ENCODE peak calls at places on chromosomes 6 and 20, in nine cellular contexts. One of them, this sample, is unnamed.

GRCh38 chr20:62303327-62304226 is 780 bp downstream of the ADRM1 start:
- DNase-seq in transverse colon: peak; percentile 23
- DNase-seq in hepatocyte: peak; percentile 48
- DNase-seq in stomach: no peak
- DNase-seq in colonic mucosa: peak; percentile 40
- DNase-seq in astrocyte: no peak
- DNase-seq in AG04450: no peak
- DNase-seq in cardiac muscle cell: peak; percentile 56
- DNase-seq in pancreas: peak; percentile 68
- DNase-seq in this sample: no peak

GRCh38 chr6:33892581-33893346 is 89.0 kb upstream of the MLN start:
- DNase-seq in transverse colon: no peak
- DNase-seq in hepatocyte: no peak
- DNase-seq in stomach: no peak
- DNase-seq in colonic mucosa: no peak
- DNase-seq in astrocyte: no peak
- DNase-seq in AG04450: no peak
- DNase-seq in cardiac muscle cell: no peak
- DNase-seq in pancreas: no peak
- DNase-seq in this sample: no peak

GRCh38 chr20:3887870-3888614 is 1.1 kb upstream of the PANK2 start:
- DNase-seq in transverse colon: peak; percentile 25
- DNase-seq in hepatocyte: no peak
- DNase-seq in stomach: no peak
- DNase-seq in colonic mucosa: peak; percentile 50
- DNase-seq in astrocyte: peak; percentile 42
- DNase-seq in AG04450: no peak
- DNase-seq in cardiac muscle cell: no peak
- DNase-seq in pancreas: no peak
- DNase-seq in this sample: peak; percentile 66

GRCh38 chr20:18412202-18412901 is 54.5 kb downstream of the DZANK1 start:
- DNase-seq in transverse colon: no peak
- DNase-seq in hepatocyte: no peak
- DNase-seq in stomach: no peak
- DNase-seq in colonic mucosa: no peak
- DNase-seq in astrocyte: no peak
- DNase-seq in AG04450: no peak
- DNase-seq in cardiac muscle cell: no peak
- DNase-seq in pancreas: no peak
- DNase-seq in this sample: no peak

GRCh38 chr6:12431023-12431422 is 140.9 kb downstream of the EDN1 start:
- DNase-seq in transverse colon: no peak
- DNase-seq in hepatocyte: no peak
- DNase-seq in stomach: no peak
- DNase-seq in colonic mucosa: no peak
- DNase-seq in astrocyte: no peak
- DNase-seq in AG04450: no peak
- DNase-seq in cardiac muscle cell: no peak
- DNase-seq in pancreas: no peak
- DNase-seq in this sample: no peak

GRCh38 chr6:167153523-167153959 is 4.2 kb downstream of the GPR31 start:
- DNase-seq in transverse colon: peak; percentile 27
- DNase-seq in hepatocyte: no peak
- DNase-seq in stomach: no peak
- DNase-seq in colonic mucosa: no peak
- DNase-seq in astrocyte: peak; percentile 67
- DNase-seq in AG04450: no peak
- DNase-seq in cardiac muscle cell: no peak
- DNase-seq in pancreas: no peak
- DNase-seq in this sample: no peak

GRCh38 chr6:79630883-79631799 is at the start of gene SH3BGRL2:
- DNase-seq in transverse colon: peak; percentile 91
- DNase-seq in hepatocyte: peak; percentile 87
- DNase-seq in stomach: peak; percentile 95
- DNase-seq in colonic mucosa: peak; percentile 95
- DNase-seq in astrocyte: peak; percentile 55
- DNase-seq in AG04450: peak; percentile 24
- DNase-seq in cardiac muscle cell: peak; percentile 90
- DNase-seq in pancreas: peak; percentile 86
- DNase-seq in this sample: peak; percentile 76

GRCh38 chr6:104633125-104633524 is 226.6 kb downstream of the HACE1 start:
- DNase-seq in transverse colon: no peak
- DNase-seq in hepatocyte: no peak
- DNase-seq in stomach: no peak
- DNase-seq in colonic mucosa: no peak
- DNase-seq in astrocyte: peak; percentile 34
- DNase-seq in AG04450: no peak
- DNase-seq in cardiac muscle cell: no peak
- DNase-seq in pancreas: no peak
- DNase-seq in this sample: no peak

GRCh38 chr6:12295558-12296254 is 5.5 kb downstream of the EDN1 start:
- DNase-seq in transverse colon: no peak
- DNase-seq in hepatocyte: no peak
- DNase-seq in stomach: no peak
- DNase-seq in colonic mucosa: no peak
- DNase-seq in astrocyte: no peak
- DNase-seq in AG04450: no peak
- DNase-seq in cardiac muscle cell: no peak
- DNase-seq in pancreas: no peak
- DNase-seq in this sample: no peak

GRCh38 chr6:36976931-36977330 is 9.1 kb downstream of the MTCH1 start:
- DNase-seq in transverse colon: no peak
- DNase-seq in hepatocyte: no peak
- DNase-seq in stomach: no peak
- DNase-seq in colonic mucosa: no peak
- DNase-seq in astrocyte: no peak
- DNase-seq in AG04450: no peak
- DNase-seq in cardiac muscle cell: no peak
- DNase-seq in pancreas: no peak
- DNase-seq in this sample: no peak

GRCh38 chr6:106739387-106739786 is 110.0 kb downstream of the QRSL1 start:
- DNase-seq in transverse colon: no peak
- DNase-seq in hepatocyte: no peak
- DNase-seq in stomach: peak; percentile 84
- DNase-seq in colonic mucosa: no peak
- DNase-seq in astrocyte: no peak
- DNase-seq in AG04450: no peak
- DNase-seq in cardiac muscle cell: no peak
- DNase-seq in pancreas: peak; percentile 86
- DNase-seq in this sample: peak; percentile 59

GRCh38 chr6:44329858-44330257 is 12.6 kb upstream of the SPATS1 start:
- DNase-seq in transverse colon: no peak
- DNase-seq in hepatocyte: no peak
- DNase-seq in stomach: no peak
- DNase-seq in colonic mucosa: no peak
- DNase-seq in astrocyte: no peak
- DNase-seq in AG04450: no peak
- DNase-seq in cardiac muscle cell: no peak
- DNase-seq in pancreas: no peak
- DNase-seq in this sample: no peak

GRCh38 chr20:58639182-58640146 is 11.6 kb upstream of the STX16 start:
- DNase-seq in transverse colon: no peak
- DNase-seq in hepatocyte: no peak
- DNase-seq in stomach: no peak
- DNase-seq in colonic mucosa: no peak
- DNase-seq in astrocyte: no peak
- DNase-seq in AG04450: no peak
- DNase-seq in cardiac muscle cell: no peak
- DNase-seq in pancreas: no peak
- DNase-seq in this sample: no peak

GRCh38 chr20:22452442-22453011 is 131.8 kb downstream of the FOXA2 start:
- DNase-seq in transverse colon: no peak
- DNase-seq in hepatocyte: no peak
- DNase-seq in stomach: no peak
- DNase-seq in colonic mucosa: no peak
- DNase-seq in astrocyte: no peak
- DNase-seq in AG04450: no peak
- DNase-seq in cardiac muscle cell: no peak
- DNase-seq in pancreas: no peak
- DNase-seq in this sample: no peak

GRCh38 chr6:108565893-108566292 is 5.2 kb downstream of the FOXO3 start:
- DNase-seq in transverse colon: peak; percentile 36
- DNase-seq in hepatocyte: no peak
- DNase-seq in stomach: no peak
- DNase-seq in colonic mucosa: peak; percentile 44
- DNase-seq in astrocyte: peak; percentile 53
- DNase-seq in AG04450: no peak
- DNase-seq in cardiac muscle cell: no peak
- DNase-seq in pancreas: no peak
- DNase-seq in this sample: peak; percentile 79
- TF ChIP-seq CTCF in transverse colon: no peak
- TF ChIP-seq CTCF in hepatocyte: peak; percentile 11
- TF ChIP-seq CTCF in stomach: no peak
- TF ChIP-seq CTCF in colonic mucosa: no peak
- TF ChIP-seq CTCF in astrocyte: no peak
- TF ChIP-seq CTCF in AG04450: peak; percentile 13
- TF ChIP-seq CTCF in cardiac muscle cell: peak; percentile 22
- TF ChIP-seq CTCF in pancreas: no peak
- TF ChIP-seq CTCF in this sample: peak; percentile 33

GRCh38 chr6:75171581-75172360 is 34.1 kb downstream of the COL12A1 start:
- DNase-seq in transverse colon: no peak
- DNase-seq in hepatocyte: no peak
- DNase-seq in stomach: no peak
- DNase-seq in colonic mucosa: no peak
- DNase-seq in astrocyte: no peak
- DNase-seq in AG04450: no peak
- DNase-seq in cardiac muscle cell: no peak
- DNase-seq in pancreas: no peak
- DNase-seq in this sample: no peak
- H3K27me3 ChIP-seq in transverse colon: no peaks in the 10 kb centered on the region
- H3K27me3 ChIP-seq in hepatocyte: no peaks in the 10 kb centered on the region
- H3K27me3 ChIP-seq in stomach: no peaks in the 10 kb centered on the region
- H3K27me3 ChIP-seq in colonic mucosa: no peaks in the 10 kb centered on the region
- H3K27me3 ChIP-seq in astrocyte: no peaks in the 10 kb centered on the region
- H3K27me3 ChIP-seq in AG04450: no peaks in the 10 kb centered on the region
- H3K27me3 ChIP-seq in cardiac muscle cell: no peaks in the 10 kb centered on the region
- H3K27me3 ChIP-seq in pancreas: no peaks in the 10 kb centered on the region
- H3K27me3 ChIP-seq in this sample: no peaks in the 10 kb centered on the region

GRCh38 chr6:27154696-27155095 is 92.8 kb upstream of the PRSS16 start:
- DNase-seq in transverse colon: no peak
- DNase-seq in hepatocyte: no peak
- DNase-seq in stomach: no peak
- DNase-seq in colonic mucosa: no peak
- DNase-seq in astrocyte: no peak
- DNase-seq in AG04450: no peak
- DNase-seq in cardiac muscle cell: no peak
- DNase-seq in pancreas: no peak
- DNase-seq in this sample: no peak

GRCh38 chr6:27156874-27157460 is 90.5 kb upstream of the PRSS16 start:
- DNase-seq in transverse colon: no peak
- DNase-seq in hepatocyte: no peak
- DNase-seq in stomach: no peak
- DNase-seq in colonic mucosa: no peak
- DNase-seq in astrocyte: no peak
- DNase-seq in AG04450: no peak
- DNase-seq in cardiac muscle cell: no peak
- DNase-seq in pancreas: no peak
- DNase-seq in this sample: no peak

GRCh38 chr6:27159725-27160124 is 87.8 kb upstream of the PRSS16 start:
- DNase-seq in transverse colon: no peak
- DNase-seq in hepatocyte: no peak
- DNase-seq in stomach: no peak
- DNase-seq in colonic mucosa: no peak
- DNase-seq in astrocyte: no peak
- DNase-seq in AG04450: no peak
- DNase-seq in cardiac muscle cell: no peak
- DNase-seq in pancreas: no peak
- DNase-seq in this sample: no peak

GRCh38 chr6:27158316-27158643 is 89.2 kb upstream of the PRSS16 start:
- DNase-seq in transverse colon: no peak
- DNase-seq in hepatocyte: no peak
- DNase-seq in stomach: no peak
- DNase-seq in colonic mucosa: no peak
- DNase-seq in astrocyte: no peak
- DNase-seq in AG04450: no peak
- DNase-seq in cardiac muscle cell: no peak
- DNase-seq in pancreas: no peak
- DNase-seq in this sample: no peak

DNA sequence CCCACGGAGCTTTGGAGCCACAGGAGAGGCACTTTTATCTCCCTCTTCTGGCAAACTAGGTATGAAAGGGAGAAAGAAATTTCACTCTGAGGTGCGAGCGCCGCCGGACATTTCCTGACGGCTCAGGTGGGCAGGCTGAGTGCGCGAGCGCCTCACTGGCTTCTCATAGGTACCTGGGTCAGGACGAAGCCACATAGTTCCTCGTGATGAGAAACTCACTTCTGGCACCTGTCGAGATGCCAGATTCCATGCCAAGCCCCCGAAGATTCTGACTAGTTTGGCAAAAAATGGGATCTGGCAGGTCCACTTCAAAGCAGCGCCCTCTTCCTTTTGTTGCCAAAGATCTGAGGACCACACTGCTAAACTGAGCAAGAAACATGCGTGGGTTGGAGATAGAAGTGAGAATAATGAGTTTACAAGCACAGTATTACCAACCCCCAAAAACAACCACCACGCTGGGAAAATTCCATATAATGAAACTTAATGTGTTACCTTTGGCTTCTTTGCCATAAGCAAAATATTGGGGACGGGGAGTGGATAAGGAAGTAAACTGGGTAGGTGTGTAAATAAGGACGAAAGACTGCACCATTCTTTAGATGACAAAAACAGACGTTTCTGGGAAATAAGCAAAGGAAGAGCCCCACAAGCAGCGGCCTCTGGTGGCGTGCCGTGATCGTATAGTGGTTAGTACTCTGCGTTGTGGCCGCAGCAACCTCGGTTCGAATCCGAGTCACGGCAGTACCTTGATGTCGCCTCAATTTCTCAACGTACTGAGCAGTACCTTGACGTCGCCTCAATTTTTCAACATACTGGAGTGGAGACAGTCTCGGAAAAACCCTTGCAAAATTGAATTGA is 89.8 kb upstream of the PRSS16 start:
- DNase-seq in transverse colon: peak; percentile 74
- DNase-seq in hepatocyte: peak; percentile 86
- DNase-seq in stomach: peak; percentile 59
- DNase-seq in colonic mucosa: peak; percentile 76
- DNase-seq in astrocyte: peak; percentile 56
- DNase-seq in AG04450: no peak
- DNase-seq in cardiac muscle cell: peak; percentile 59
- DNase-seq in pancreas: peak; percentile 65
- DNase-seq in this sample: no peak
- TF ChIP-seq CTCF in transverse colon: peak; percentile 38
- TF ChIP-seq CTCF in hepatocyte: peak; percentile 68
- TF ChIP-seq CTCF in stomach: no peak
- TF ChIP-seq CTCF in colonic mucosa: peak; percentile 22
- TF ChIP-seq CTCF in astrocyte: peak; percentile 37
- TF ChIP-seq CTCF in AG04450: peak; percentile 62
- TF ChIP-seq CTCF in cardiac muscle cell: peak; percentile 63
- TF ChIP-seq CTCF in pancreas: no peak
- TF ChIP-seq CTCF in this sample: peak; percentile 62

DNA sequence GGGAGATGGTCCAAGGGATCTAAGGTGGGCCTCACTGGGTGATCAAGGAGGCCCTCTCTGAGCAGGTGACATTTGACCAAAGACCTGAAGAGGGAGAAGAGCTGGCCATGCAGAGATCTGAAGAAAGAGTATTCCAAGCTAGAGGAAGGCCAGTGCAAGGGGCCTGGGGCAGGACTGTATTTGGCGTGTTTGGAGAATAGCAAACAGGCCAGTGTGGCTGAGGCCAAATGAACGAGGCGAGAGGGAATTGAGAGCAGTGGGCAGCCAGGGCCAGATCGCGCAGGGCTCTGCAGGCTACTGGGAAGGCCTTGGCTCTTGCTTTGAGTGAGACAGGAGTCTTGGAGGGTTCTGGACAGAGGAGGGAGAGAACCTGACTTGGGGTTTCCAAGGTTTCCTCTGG is 9.3 kb downstream of the NOL4L start:
- DNase-seq in transverse colon: no peak
- DNase-seq in hepatocyte: no peak
- DNase-seq in stomach: no peak
- DNase-seq in colonic mucosa: no peak
- DNase-seq in astrocyte: no peak
- DNase-seq in AG04450: no peak
- DNase-seq in cardiac muscle cell: no peak
- DNase-seq in pancreas: no peak
- DNase-seq in this sample: no peak
- H3K27me3 ChIP-seq in transverse colon: no peaks in the 10 kb centered on the region
- H3K27me3 ChIP-seq in hepatocyte: no peaks in the 10 kb centered on the region
- H3K27me3 ChIP-seq in stomach: no peaks in the 10 kb centered on the region
- H3K27me3 ChIP-seq in colonic mucosa: no peaks in the 10 kb centered on the region
- H3K27me3 ChIP-seq in astrocyte: no peaks in the 10 kb centered on the region
- H3K27me3 ChIP-seq in AG04450: no peaks in the 10 kb centered on the region
- H3K27me3 ChIP-seq in cardiac muscle cell: no peaks in the 10 kb centered on the region
- H3K27me3 ChIP-seq in pancreas: no peaks in the 10 kb centered on the region
- H3K27me3 ChIP-seq in this sample: no peaks in the 10 kb centered on the region